ENCODE peak calls at places on chromosome 11, in five cellular contexts. V, Q, L, D and A are unnamed samples.

GRCh38 chr11:14007566-14007965 is 45.0 kb downstream of the SPON1 start:
- DNase-seq in V (no peak), D (no peak), Q (no peak), L (no peak), A (no peak)

GRCh38 chr11:43516316-43516820 is 157.6 kb downstream of the TTC17 start:
- DNase-seq in L (no peak), V (no peak), D (no peak), Q (no peak), A (no peak)

GRCh38 chr11:117638913-117639543 is 158.0 kb downstream of the DSCAML1 start:
- DNase-seq in V (peak), Q (no peak), D (no peak), L (no peak), A (no peak)

GRCh38 chr11:128892866-128893565 is 1.9 kb downstream of the KCNJ5 start:
- DNase-seq in V (no peak), L (no peak), D (no peak), Q (no peak), A (no peak)

GRCh38 chr11:122202161-122202950 is 86.3 kb upstream of the BLID start:
- DNase-seq in Q (peak), D (no peak), V (no peak), L (no peak), A (peak)

GRCh38 chr11:112770487-112770886 is 190.7 kb upstream of the NCAM1 start:
- DNase-seq in V (no peak), Q (peak), L (no peak), D (no peak), A (no peak)

GRCh38 chr11:1260023-1260501 is 37.2 kb downstream of the MUC5B start:
- DNase-seq in Q (no peak), V (no peak), D (peak), L (peak), A (peak)

GRCh38 chr11:16775604-16776283 is 37.3 kb downstream of the C11orf58 start:
- DNase-seq in V (no peak), L (no peak), Q (peak), D (no peak), A (no peak)

GRCh38 chr11:58061813-58062212 is 31.1 kb downstream of the OR6Q1 start:
- DNase-seq in V (no peak), Q (peak), D (no peak), L (no peak), A (peak)

GRCh38 chr11:111945198-111945597 is 8.1 kb downstream of the DIXDC1 start:
- DNase-seq in D (no peak), L (no peak), Q (no peak), V (no peak), A (no peak)

DNA sequence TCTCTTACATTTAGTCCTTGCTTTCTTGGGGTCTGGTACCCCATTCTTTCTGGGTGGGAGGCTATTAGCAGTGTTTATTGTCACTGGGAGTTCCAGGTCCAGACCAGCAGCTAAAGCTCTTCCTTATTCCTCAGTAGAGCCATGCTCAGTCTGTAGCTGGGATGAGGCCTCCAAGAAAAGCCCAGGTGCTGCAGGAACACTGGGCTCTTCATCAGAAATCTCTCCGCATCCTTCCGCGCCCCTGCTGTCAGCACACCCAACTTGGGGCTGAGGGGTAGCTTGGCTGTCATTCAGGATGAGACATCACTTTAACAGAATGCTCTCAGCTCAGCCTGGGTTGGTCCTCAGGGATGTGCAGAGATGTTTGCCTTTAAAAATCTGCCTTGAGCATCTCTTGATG is 97.5 kb downstream of the GRAMD1B start:
- DNase-seq in V (no peak), L (no peak), Q (no peak), D (no peak), A (no peak)
- H3K4me3 ChIP-seq in V (no peak), L (no peak), Q (no peak), D (no peak), A (no peak)

GRCh38 chr11:99019676-99020075 is 1.1 kb upstream of the CNTN5 start:
- DNase-seq in V (no peak), L (no peak), Q (no peak), D (no peak), A (no peak)

GRCh38 chr11:99015634-99016454 is 4.9 kb upstream of the CNTN5 start:
- DNase-seq in D (no peak), V (no peak), Q (peak), L (no peak), A (peak)

GRCh38 chr11:99020324-99021225 is at the start of gene CNTN5:
- DNase-seq in Q (no peak), D (no peak), L (peak), V (no peak), A (no peak)
- H3K4me3 ChIP-seq in Q (peak), D (no peak), L (no peak), V (no peak), A (no peak)

GRCh38 chr11:126598344-126599092 is 243.0 kb downstream of the ST3GAL4 start:
- DNase-seq in D (no peak), Q (no peak), V (no peak), L (no peak), A (no peak)

GRCh38 chr11:126597041-126597440 is 241.6 kb downstream of the ST3GAL4 start:
- DNase-seq in D (no peak), L (no peak), Q (no peak), V (peak), A (no peak)

GRCh38 chr11:126601550-126602215 is 246.2 kb downstream of the ST3GAL4 start:
- DNase-seq in D (no peak), Q (no peak), L (no peak), V (no peak), A (no peak)

GRCh38 chr11:126601136-126601535 is 245.7 kb downstream of the ST3GAL4 start:
- DNase-seq in L (no peak), Q (no peak), D (no peak), V (no peak), A (no peak)

GRCh38 chr11:126599498-126599897 is 244.0 kb downstream of the ST3GAL4 start:
- DNase-seq in V (no peak), D (no peak), L (no peak), Q (no peak), A (no peak)
- H3K4me3 ChIP-seq in V (no peak), D (no peak), L (no peak), Q (no peak), A (no peak)

DNA sequence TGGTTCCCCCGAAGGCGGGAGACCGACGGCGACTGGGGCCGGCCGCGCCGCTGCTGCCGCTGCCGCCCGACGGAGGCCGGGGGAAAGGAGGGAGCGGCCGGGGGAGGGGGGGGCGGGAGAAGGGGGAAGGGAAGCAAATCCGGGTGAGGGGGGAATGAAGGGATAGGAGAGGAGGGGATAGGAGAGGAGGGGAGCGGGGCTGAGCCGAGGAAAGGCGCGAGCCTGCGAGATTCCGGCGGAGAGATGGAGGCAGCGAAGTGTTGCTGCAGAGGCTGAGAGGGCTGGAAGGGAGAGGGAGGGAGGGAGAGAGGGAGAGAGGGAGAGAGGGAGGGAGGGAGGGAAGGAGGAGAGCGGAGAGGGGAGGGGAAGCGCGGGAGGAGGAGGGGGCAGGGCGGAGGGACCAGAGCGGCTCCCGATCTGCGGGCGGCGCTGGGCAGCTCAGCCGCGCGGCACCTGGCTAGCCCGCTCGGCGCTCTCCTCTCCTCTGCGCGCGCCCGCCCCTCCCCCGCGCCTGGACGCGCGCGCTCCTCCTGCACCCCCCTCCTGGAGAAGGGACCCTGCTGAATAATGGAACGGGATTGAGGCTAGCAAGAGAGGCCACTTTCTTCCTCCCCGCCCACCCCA is 52.4 kb downstream of the SLC22A12 start:
- DNase-seq in V (no peak), D (no peak), Q (no peak), L (no peak), A (no peak)
- H3K4me3 ChIP-seq in V (peak), D (no peak), Q (no peak), L (no peak), A (no peak)

GRCh38 chr11:7630002-7630401 is 43.3 kb downstream of the CYB5R2 start:
- DNase-seq in Q (peak), L (no peak), V (no peak), D (no peak), A (peak)

GRCh38 chr11:7622731-7623130 is 50.6 kb downstream of the CYB5R2 start:
- DNase-seq in L (no peak), D (no peak), Q (no peak), V (no peak), A (no peak)

GRCh38 chr11:7632211-7632610 is 41.1 kb downstream of the CYB5R2 start:
- DNase-seq in V (no peak), L (no peak), Q (peak), D (no peak), A (no peak)

DNA sequence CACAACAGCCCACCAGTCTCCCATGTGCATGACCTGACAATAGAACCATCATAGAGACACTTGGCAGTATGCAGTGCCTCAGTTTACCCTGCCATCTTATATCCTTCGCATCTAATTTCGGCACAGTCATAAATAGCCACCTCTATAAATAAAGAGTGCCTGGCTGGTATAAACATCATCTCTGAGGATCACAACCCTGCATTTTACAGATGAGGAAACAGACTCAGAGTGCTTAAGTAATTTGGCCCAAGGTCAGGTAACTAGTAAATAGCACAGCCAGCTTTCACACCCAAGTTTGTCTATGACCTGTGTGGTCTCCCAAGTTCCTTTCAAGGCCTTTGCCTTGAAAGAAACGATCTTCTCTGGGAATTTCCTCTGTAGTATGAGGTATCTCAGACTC is 44.6 kb downstream of the CYB5R2 start:
- DNase-seq in D (no peak), V (no peak), L (no peak), Q (no peak), A (no peak)
- H3K4me3 ChIP-seq in D (no peak), V (no peak), L (no peak), Q (no peak), A (no peak)

DNA sequence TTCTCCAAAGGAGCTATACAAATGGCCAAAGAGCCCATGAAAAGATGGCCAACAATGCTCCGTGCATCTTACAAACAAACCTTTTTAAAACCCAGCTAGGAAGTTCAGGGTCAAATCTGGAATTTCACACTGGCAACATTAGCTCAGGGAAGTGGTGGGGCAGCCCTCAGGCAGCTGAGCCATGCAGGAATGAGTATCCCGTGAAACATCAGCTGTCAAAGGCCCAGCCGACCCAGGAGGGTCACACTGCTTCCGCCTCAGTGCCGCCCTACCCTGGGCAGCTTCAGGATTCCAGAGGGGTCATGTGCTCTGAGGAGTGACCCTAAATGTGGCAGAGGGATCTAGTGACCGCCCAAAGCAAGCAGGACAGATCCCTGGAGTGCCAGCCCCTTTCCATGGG is 73.4 kb downstream of the LINC01488 start:
- DNase-seq in V (no peak), D (no peak), L (no peak), Q (no peak), A (peak)
- H3K4me3 ChIP-seq in V (no peak), D (no peak), L (no peak), Q (no peak), A (no peak)

GRCh38 chr11:70912226-70912840 is 340.0 kb downstream of the SHANK2 start:
- DNase-seq in L (no peak), D (no peak), Q (no peak), V (peak), A (no peak)

GRCh38 chr11:70915158-70915795 is 337.1 kb downstream of the SHANK2 start:
- DNase-seq in Q (no peak), D (no peak), L (no peak), V (peak), A (peak)

GRCh38 chr11:70916321-70916720 is 336.1 kb downstream of the SHANK2 start:
- DNase-seq in D (no peak), Q (no peak), V (peak), L (no peak), A (no peak)

GRCh38 chr11:70914496-70914895 is 337.9 kb downstream of the SHANK2 start:
- DNase-seq in L (no peak), Q (no peak), D (no peak), V (no peak), A (no peak)

DNA sequence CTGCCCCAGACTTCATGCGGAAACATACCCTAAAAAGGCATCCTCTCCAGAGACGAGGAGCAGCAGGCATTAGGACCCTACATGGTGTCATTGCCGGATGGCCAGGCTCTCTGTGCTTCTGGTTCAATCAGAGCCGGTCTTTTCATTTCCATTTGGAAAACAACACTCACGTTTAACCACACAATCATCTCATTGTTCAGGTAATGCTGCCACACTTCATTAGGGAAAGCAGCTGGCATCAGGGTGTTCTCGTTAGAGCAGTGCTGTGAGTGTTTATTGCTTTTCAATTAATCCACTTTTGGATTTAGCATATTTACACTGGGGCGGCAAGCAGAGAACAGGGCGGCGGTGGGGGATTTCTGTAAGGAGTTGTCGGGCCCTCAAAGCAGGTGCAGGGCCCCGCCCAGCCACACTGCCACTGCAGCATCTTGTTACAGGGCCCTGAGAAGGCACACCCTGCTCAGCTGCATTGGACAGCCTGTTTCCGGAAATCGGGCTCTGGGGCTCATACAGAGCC is 338.6 kb downstream of the SHANK2 start:
- DNase-seq in V (peak), L (peak), D (no peak), Q (no peak), A (no peak)
- H3K4me3 ChIP-seq in V (no peak), L (no peak), D (no peak), Q (no peak), A (no peak)

DNA sequence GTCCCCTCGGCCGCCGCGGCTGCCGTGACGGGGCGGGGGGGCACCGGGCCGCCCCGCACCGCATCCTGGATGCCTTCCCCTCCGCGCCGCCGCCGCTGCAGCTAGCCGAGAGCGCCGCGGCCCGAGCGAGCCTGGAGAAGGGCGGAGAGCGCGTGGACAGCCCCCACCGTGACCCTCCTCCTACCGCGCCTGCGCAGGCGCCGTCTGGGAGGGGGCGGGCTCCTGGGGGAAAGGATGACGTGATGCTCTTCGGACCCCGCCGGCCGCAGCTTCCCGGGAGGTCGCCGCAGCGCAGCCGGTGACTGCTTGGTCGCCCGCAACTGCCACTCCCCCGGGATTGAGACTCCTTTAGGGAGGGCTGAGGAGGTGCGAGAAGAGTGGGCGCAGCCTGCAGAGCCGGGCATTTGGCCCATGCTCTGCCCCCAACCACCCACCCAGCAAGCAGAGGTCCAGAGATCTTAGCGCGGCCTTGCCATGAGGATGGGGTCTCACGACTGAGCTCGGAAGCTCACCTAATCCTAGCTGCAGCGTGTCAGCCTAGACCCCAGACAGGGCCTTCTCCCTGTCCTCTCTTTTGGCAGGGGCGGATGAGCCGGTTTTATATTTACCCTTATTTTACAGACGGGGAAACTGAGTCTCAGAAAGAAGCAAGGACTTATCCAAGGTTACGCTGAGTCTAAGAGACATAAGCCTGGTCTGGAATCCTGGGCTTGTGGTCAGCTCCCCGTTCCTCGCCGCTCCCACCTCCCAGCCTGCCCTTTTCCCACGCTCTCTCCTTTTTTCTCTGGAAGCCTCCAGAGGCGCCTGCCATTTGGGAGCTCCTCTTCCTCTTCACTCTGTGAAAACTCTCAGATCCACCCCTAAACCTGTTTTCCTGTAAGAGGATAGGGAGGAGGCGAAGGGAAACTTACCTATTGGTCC is at the start of gene DENND5A:
- DNase-seq in D (peak), Q (peak), L (peak), V (peak), A (peak)
- H3K4me3 ChIP-seq in D (peak), Q (peak), L (peak), V (peak), A (peak)